ENCODE peak calls at places on chromosomes 11 and 22, in six cellular contexts. I is ureter, Q is left ventricle myocardium superior, Z is adrenal gland, S is WERI-Rb-1, X is GM04504. F is an unnamed sample.

GRCh38 chr22:35785181-35785923 is 67.7 kb downstream of the APOL5 start:
- DNase-seq in Z (no peak), S (no peak), Q (no peak), I (no peak), X (peak), F (no peak)

GRCh38 chr22:30753701-30754100 is 59.0 kb downstream of the OSBP2 start:
- DNase-seq in S (no peak), I (no peak), Q (no peak), Z (no peak), X (no peak), F (no peak)

GRCh38 chr11:115673720-115674119 is 169.5 kb upstream of the CADM1 start:
- DNase-seq in S (no peak), X (no peak), I (no peak), Q (no peak), Z (no peak), F (no peak)

GRCh38 chr22:40070701-40071100 is 75.9 kb downstream of the FAM83F start:
- DNase-seq in X (no peak), Q (no peak), Z (no peak), S (no peak), I (no peak), F (no peak)

GRCh38 chr11:120564573-120565301 is 53.2 kb downstream of the GRIK4 start:
- DNase-seq in Q (peak), S (peak), Z (peak), I (no peak), X (no peak), F (no peak)

GRCh38 chr22:24289138-24289537 is 18.5 kb downstream of the SPECC1L start:
- DNase-seq in Q (no peak), I (no peak), X (peak), Z (no peak), S (no peak), F (peak)

GRCh38 chr22:46105494-46106278 is 44.6 kb upstream of the PPARA start:
- DNase-seq in I (no peak), X (no peak), Q (no peak), Z (peak), S (no peak), F (no peak)

GRCh38 chr11:35235944-35236666 is 97.1 kb downstream of the CD44 start:
- DNase-seq in S (no peak), X (no peak), Q (no peak), Z (no peak), I (no peak), F (no peak)

GRCh38 chr22:28051787-28052356 is 132.8 kb upstream of the PITPNB start:
- DNase-seq in I (peak), Z (peak), S (peak), X (peak), Q (peak), F (no peak)

GRCh38 chr11:11524436-11525038 is 97.3 kb downstream of the GALNT18 start:
- DNase-seq in I (no peak), Z (no peak), X (no peak), Q (no peak), S (no peak), F (no peak)

GRCh38 chr11:131408011-131408640 is 37.7 kb downstream of the NTM start:
- DNase-seq in S (peak), Z (peak), Q (peak), X (peak), I (no peak), F (no peak)

GRCh38 chr11:57429946-57430345 is 3.0 kb upstream of the SLC43A3 start:
- DNase-seq in I (no peak), Q (no peak), X (no peak), Z (no peak), S (no peak), F (no peak)

GRCh38 chr11:66317766-66318575 is 1.1 kb upstream of the CD248 start:
- DNase-seq in S (peak), Q (peak), Z (peak), I (no peak), X (peak), F (peak)

GRCh38 chr22:33515733-33516297 is 404.5 kb downstream of the LARGE1 start:
- DNase-seq in Q (peak), Z (no peak), I (no peak), S (no peak), X (no peak), F (no peak)

GRCh38 chr11:115924744-115925567 is 420.7 kb upstream of the CADM1 start:
- DNase-seq in X (no peak), Z (no peak), S (no peak), I (no peak), Q (no peak), F (peak)

F was measured in AG04450.